ENCODE peak calls at places on chromosomes 3 and 15, in seven cellular contexts. E is IMR-90, V is neuronal stem cell, U is mesenchymal stem cell, C is H9, T is trophoblast cell, L is H1. M is an unnamed sample.

GRCh38 chr15:71807125-71807629 is 3.2 kb upstream of the NR2E3 start:
- DNase-seq in E (no peak), V (peak), U (peak), C (peak), T (no peak), L (peak), M (peak)

GRCh38 chr3:45896956-45897355 is 10.6 kb downstream of the CCR9 start:
- DNase-seq in E (peak), V (no peak), U (peak), C (no peak), T (no peak), L (no peak), M (no peak)

GRCh38 chr3:111668912-111669488 is 73.9 kb upstream of the ZBED2 start:
- DNase-seq in E (peak), V (peak), U (peak), C (no peak), T (peak), L (no peak), M (peak)

GRCh38 chr15:40338041-40338657 is 2.6 kb downstream of the CCDC9B start:
- DNase-seq in E (peak), V (peak), U (peak), C (peak), T (peak), L (peak), M (peak)

GRCh38 chr3:65033577-65033976 is 345.8 kb upstream of the ADAMTS9 start:
- DNase-seq in E (no peak), V (no peak), U (peak), C (no peak), T (no peak), L (no peak), M (peak)

GRCh38 chr3:187750041-187750512 is 4.8 kb upstream of the BCL6 start:
- DNase-seq in E (peak), V (peak), U (peak), C (peak), T (peak), L (peak), M (peak)

GRCh38 chr15:31752363-31752762 is 278.0 kb upstream of the CHRNA7 start:
- DNase-seq in E (peak), V (no peak), U (no peak), C (no peak), T (no peak), L (no peak), M (no peak)

GRCh38 chr3:120475722-120476385 is 25.1 kb upstream of the FSTL1 start:
- DNase-seq in E (peak), V (no peak), U (no peak), C (no peak), T (peak), L (no peak), M (no peak)

GRCh38 chr15:45891766-45892165 is 256.9 kb downstream of the SQOR start:
- DNase-seq in E (no peak), V (no peak), U (no peak), C (no peak), T (no peak), L (no peak), M (no peak)

GRCh38 chr3:197029511-197030167 is at the start of gene MELTF:
- DNase-seq in E (peak), V (peak), U (peak), C (peak), T (no peak), L (peak), M (peak)

GRCh38 chr3:119469378-119470189 is 821 bp downstream of the POGLUT1 start:
- DNase-seq in E (peak), V (no peak), U (peak), C (no peak), T (no peak), L (no peak), M (no peak)

GRCh38 chr3:71973337-71974030 is 188.5 kb upstream of the PROK2 start:
- DNase-seq in E (no peak), V (no peak), U (no peak), C (no peak), T (no peak), L (no peak), M (no peak)

GRCh38 chr3:178847170-178847569 is 224.4 kb downstream of the ZMAT3 start:
- DNase-seq in E (no peak), V (no peak), U (peak), C (no peak), T (no peak), L (no peak), M (no peak)

GRCh38 chr3:12934431-12934830 is 93.1 kb upstream of the RPL32 start:
- DNase-seq in E (no peak), V (no peak), U (no peak), C (no peak), T (no peak), L (no peak), M (no peak)
- H3K4ac ChIP-seq in E (no peak), V (no peak), U (no peak), C (no peak), T (no peak), L (no peak), M (no peak)

GRCh38 chr15:91520848-91521247 is 332.7 kb upstream of the SLCO3A1 start:
- DNase-seq in E (peak), V (no peak), U (no peak), C (no peak), T (no peak), L (no peak), M (no peak)
- H3K18ac ChIP-seq in E (peak), V (no peak), U (no peak), C (no peak), T (no peak), L (no peak), M (no peak)

GRCh38 chr3:13597661-13598060 is 48.7 kb downstream of the FBLN2 start:
- DNase-seq in E (no peak), V (no peak), U (no peak), C (no peak), T (no peak), L (no peak), M (no peak)

GRCh38 chr3:13599887-13600450 is 51.0 kb downstream of the FBLN2 start:
- DNase-seq in E (no peak), V (no peak), U (no peak), C (no peak), T (no peak), L (no peak), M (no peak)

GRCh38 chr3:13598926-13599886 is 50.3 kb downstream of the FBLN2 start:
- DNase-seq in E (peak), V (no peak), U (no peak), C (no peak), T (no peak), L (no peak), M (peak)

GRCh38 chr3:13596426-13597205 is 47.7 kb downstream of the FBLN2 start:
- DNase-seq in E (no peak), V (no peak), U (no peak), C (no peak), T (no peak), L (no peak), M (no peak)

GRCh38 chr3:13598201-13598600 is 49.3 kb downstream of the FBLN2 start:
- DNase-seq in E (no peak), V (no peak), U (no peak), C (no peak), T (no peak), L (no peak), M (no peak)
- H3K9ac ChIP-seq in E (no peak), V (no peak), U (no peak), C (no peak), T (no peak), L (no peak), M (no peak)

GRCh38 chr3:69907554-69907953 is 92.0 kb upstream of the SAMMSON start:
- DNase-seq in E (no peak), V (no peak), U (no peak), C (no peak), T (no peak), L (no peak), M (no peak)

GRCh38 chr3:69906351-69906966 is 93.1 kb upstream of the SAMMSON start:
- DNase-seq in E (no peak), V (no peak), U (peak), C (no peak), T (no peak), L (no peak), M (no peak)

GRCh38 chr3:69900331-69900730 is 99.2 kb upstream of the SAMMSON start:
- DNase-seq in E (no peak), V (no peak), U (no peak), C (no peak), T (no peak), L (no peak), M (peak)

GRCh38 chr3:69901802-69902201 is 97.7 kb upstream of the SAMMSON start:
- DNase-seq in E (no peak), V (no peak), U (no peak), C (no peak), T (no peak), L (no peak), M (no peak)

GRCh38 chr3:69902386-69902785 is 97.1 kb upstream of the SAMMSON start:
- DNase-seq in E (no peak), V (no peak), U (no peak), C (no peak), T (no peak), L (no peak), M (no peak)
- H3K4ac ChIP-seq in E (no peak), V (no peak), U (no peak), C (no peak), T (no peak), L (no peak), M (no peak)

GRCh38 chr15:101012326-101013040 is 93.3 kb downstream of the LRRK1 start:
- DNase-seq in E (no peak), V (no peak), U (no peak), C (peak), T (no peak), L (peak), M (no peak)
- H3K18ac ChIP-seq in E (no peak), V (peak), U (no peak), C (no peak), T (no peak), L (no peak), M (no peak)